ENCODE peak calls at places on chromosomes 6 and 20, in nine cellular contexts. G is fibroblast of lung; P is heart right ventricle; O is effector memory CD4-positive, alpha-beta T cell; C is CD8-positive, alpha-beta T cell; I is A549; B is brain microvascular endothelial cell; K is endothelial cell of umbilical vein; X is naive thymus-derived CD4-positive, alpha-beta T cell. M is an unnamed sample.

GRCh38 chr6:43916924-43917877 is 147.2 kb downstream of the VEGFA start:
- DNase-seq in G (no peak), P (no peak), O (no peak), C (no peak), I (no peak), B (no peak), K (no peak), X (no peak), M (no peak)

GRCh38 chr20:36666181-36666740 is 20.3 kb upstream of the SLA2 start:
- DNase-seq in G (peak), P (no peak), O (no peak), C (no peak), I (no peak), B (peak), K (peak), X (peak), M (peak)

GRCh38 chr6:162416845-162417537 is 310.6 kb downstream of the PRKN start:
- DNase-seq in G (no peak), P (no peak), O (no peak), C (no peak), I (no peak), B (no peak), K (no peak), X (no peak), M (no peak)

GRCh38 chr20:7703436-7703835 is 236.8 kb downstream of the HAO1 start:
- DNase-seq in G (no peak), P (no peak), O (no peak), C (no peak), I (no peak), B (no peak), K (no peak), X (no peak), M (no peak)

GRCh38 chr20:10109621-10110020 is 74.8 kb downstream of the ANKEF1 start:
- DNase-seq in G (no peak), P (no peak), O (no peak), C (no peak), I (no peak), B (no peak), K (no peak), X (no peak), M (no peak)

GRCh38 chr20:47792021-47792618 is 6.8 kb upstream of the SULF2 start:
- DNase-seq in G (peak), P (peak), O (no peak), C (no peak), I (no peak), B (peak), K (peak), X (no peak), M (no peak)

GRCh38 chr20:7151666-7152065 is 384.2 kb downstream of the BMP2 start:
- DNase-seq in G (peak), P (no peak), O (no peak), C (no peak), I (no peak), B (peak), K (no peak), X (no peak), M (no peak)

GRCh38 chr6:97187951-97188350 is 95.1 kb downstream of the MMS22L start:
- DNase-seq in G (peak), P (no peak), O (no peak), C (no peak), I (no peak), B (no peak), K (no peak), X (no peak), M (no peak)

GRCh38 chr6:70973591-70973990 is 16.7 kb upstream of the B3GAT2 start:
- DNase-seq in G (peak), P (no peak), O (no peak), C (no peak), I (no peak), B (no peak), K (no peak), X (no peak), M (no peak)

GRCh38 chr6:4185419-4185818 is 50.0 kb upstream of the ECI2 start:
- DNase-seq in G (no peak), P (no peak), O (no peak), C (no peak), I (no peak), B (no peak), K (no peak), X (no peak), M (no peak)

GRCh38 chr6:155426408-155426945 is 29.2 kb downstream of the NOX3 start:
- DNase-seq in G (no peak), P (no peak), O (no peak), C (no peak), I (no peak), B (no peak), K (no peak), X (no peak), M (no peak)

GRCh38 chr6:82711992-82712788 is 348.6 kb downstream of the TPBG start:
- DNase-seq in G (peak), P (no peak), O (no peak), C (no peak), I (no peak), B (no peak), K (no peak), X (no peak), M (no peak)

GRCh38 chr6:111972714-111973678 is 80.9 kb upstream of the CCN6 start:
- DNase-seq in G (peak), P (no peak), O (peak), C (peak), I (peak), B (peak), K (peak), X (peak), M (peak)

GRCh38 chr6:134758616-134759015 is 191.3 kb downstream of the ALDH8A1 start:
- DNase-seq in G (no peak), P (no peak), O (no peak), C (no peak), I (no peak), B (no peak), K (no peak), X (no peak), M (no peak)

GRCh38 chr6:97815413-97815812 is 532.4 kb upstream of the MMS22L start:
- DNase-seq in G (no peak), P (no peak), O (no peak), C (no peak), I (no peak), B (no peak), K (no peak), X (no peak), M (no peak)

GRCh38 chr6:108030223-108030622 is 44.3 kb downstream of the OSTM1 start:
- DNase-seq in G (no peak), P (no peak), O (no peak), C (no peak), I (no peak), B (no peak), K (no peak), X (no peak), M (no peak)

GRCh38 chr6:64736421-64736950 is 970.5 kb downstream of the EYS start:
- DNase-seq in G (no peak), P (no peak), O (no peak), C (no peak), I (no peak), B (no peak), K (no peak), X (no peak), M (no peak)

GRCh38 chr6:147774856-147775255 is 266.4 kb downstream of the SAMD5 start:
- DNase-seq in G (no peak), P (no peak), O (no peak), C (no peak), I (no peak), B (no peak), K (no peak), X (no peak), M (no peak)

GRCh38 chr6:46909371-46909770 is 12.4 kb downstream of the ADGRF5 start:
- DNase-seq in G (peak), P (no peak), O (no peak), C (no peak), I (no peak), B (no peak), K (peak), X (no peak), M (no peak)

GRCh38 chr20:31758521-31758920 is 19.4 kb downstream of the TPX2 start:
- DNase-seq in G (no peak), P (no peak), O (no peak), C (no peak), I (no peak), B (no peak), K (no peak), X (no peak), M (no peak)

GRCh38 chr6:161228911-161229591 is 44.8 kb downstream of the AGPAT4 start:
- DNase-seq in G (peak), P (no peak), O (no peak), C (no peak), I (no peak), B (peak), K (peak), X (no peak), M (no peak)

GRCh38 chr20:38165966-38166706 is 1.1 kb upstream of the TGM2 start:
- DNase-seq in G (peak), P (no peak), O (no peak), C (no peak), I (no peak), B (no peak), K (peak), X (no peak), M (no peak)

GRCh38 chr20:25090492-25091429 is 8.8 kb upstream of the VSX1 start:
- DNase-seq in G (no peak), P (no peak), O (peak), C (peak), I (no peak), B (no peak), K (no peak), X (peak), M (peak)

DNA sequence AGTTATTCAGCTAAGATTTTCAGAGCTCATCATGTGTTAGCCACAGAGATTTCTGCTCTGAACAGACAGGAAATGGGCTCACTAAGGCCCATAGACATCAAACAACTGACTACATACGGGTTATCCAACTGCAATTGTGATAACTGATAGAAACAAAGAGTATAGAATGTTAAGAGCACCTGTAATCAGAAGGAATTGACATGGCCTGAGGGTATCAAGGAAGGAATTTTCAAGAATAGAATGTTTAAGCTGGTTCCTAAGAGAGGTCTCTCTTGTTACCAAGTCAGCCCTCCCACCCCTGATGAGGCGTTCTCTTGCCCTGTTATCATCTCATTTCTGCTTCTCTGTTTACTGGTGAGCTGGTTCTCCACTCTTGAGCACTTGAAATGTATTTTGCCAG is at the start of gene MEI4:
- DNase-seq in G (no peak), P (no peak), O (no peak), C (no peak), I (no peak), B (no peak), K (no peak), X (no peak), M (no peak)
- H3K27ac ChIP-seq in G (no peak), P (no peak), O (no peak), C (no peak), I (no peak), B (no peak), K (no peak), X (no peak), M (no peak)

GRCh38 chr6:113017316-113017715 is 670.2 kb downstream of the RFPL4B start:
- DNase-seq in G (no peak), P (no peak), O (no peak), C (no peak), I (no peak), B (no peak), K (no peak), X (no peak), M (no peak)
- H3K27ac ChIP-seq in G (no peak), P (no peak), O (no peak), C (no peak), I (no peak), B (no peak), K (no peak), X (no peak), M (no peak)

GRCh38 chr6:124956018-124956417 is 6.2 kb upstream of the RNF217 start:
- DNase-seq in G (no peak), P (no peak), O (no peak), C (no peak), I (no peak), B (no peak), K (no peak), X (no peak), M (no peak)

GRCh38 chr6:124958759-124959354 is 3.4 kb upstream of the RNF217 start:
- DNase-seq in G (peak), P (no peak), O (no peak), C (no peak), I (no peak), B (no peak), K (peak), X (no peak), M (no peak)

GRCh38 chr6:124960757-124961467 is 1.3 kb upstream of the RNF217 start:
- DNase-seq in G (peak), P (no peak), O (no peak), C (no peak), I (no peak), B (no peak), K (peak), X (no peak), M (no peak)

GRCh38 chr6:124955108-124955851 is 7.0 kb upstream of the RNF217 start:
- DNase-seq in G (no peak), P (no peak), O (no peak), C (no peak), I (no peak), B (no peak), K (no peak), X (no peak), M (no peak)

GRCh38 chr6:124958149-124958548 is 4.1 kb upstream of the RNF217 start:
- DNase-seq in G (no peak), P (no peak), O (no peak), C (no peak), I (no peak), B (no peak), K (peak), X (no peak), M (no peak)
- H3K27ac ChIP-seq in G (no peak), P (no peak), O (no peak), C (no peak), I (no peak), B (no peak), K (no peak), X (no peak), M (no peak)

GRCh38 chr6:158852312-158853071 is 33.3 kb upstream of the EZR start:
- DNase-seq in G (peak), P (no peak), O (no peak), C (peak), I (no peak), B (no peak), K (no peak), X (no peak), M (no peak)
- H3K27ac ChIP-seq in G (no peak), P (no peak), O (peak), C (peak), I (peak), B (no peak), K (no peak), X (peak), M (peak)

DNA sequence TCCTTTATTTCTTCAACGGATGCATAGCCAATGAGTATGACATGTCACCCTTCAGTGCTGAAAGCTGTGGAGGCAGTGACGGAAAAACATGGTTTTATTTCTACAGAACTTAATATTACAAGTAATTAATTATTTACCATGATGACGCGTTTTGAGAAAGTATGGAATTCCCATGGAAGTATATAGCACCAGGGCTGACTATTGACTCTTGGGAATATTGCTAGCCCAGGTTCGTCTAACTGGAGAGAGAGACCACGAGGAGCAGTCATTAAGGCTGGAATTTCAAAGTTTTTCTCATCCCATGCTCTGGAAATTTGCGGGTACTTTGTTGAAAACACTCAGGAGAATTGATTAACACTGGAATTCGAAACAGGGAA is 155.2 kb upstream of the PRSS16 start:
- DNase-seq in G (no peak), P (no peak), O (no peak), C (no peak), I (no peak), B (no peak), K (no peak), X (no peak), M (no peak)
- H3K27ac ChIP-seq in G (no peak), P (no peak), O (no peak), C (no peak), I (peak), B (peak), K (no peak), X (no peak), M (no peak)

DNA sequence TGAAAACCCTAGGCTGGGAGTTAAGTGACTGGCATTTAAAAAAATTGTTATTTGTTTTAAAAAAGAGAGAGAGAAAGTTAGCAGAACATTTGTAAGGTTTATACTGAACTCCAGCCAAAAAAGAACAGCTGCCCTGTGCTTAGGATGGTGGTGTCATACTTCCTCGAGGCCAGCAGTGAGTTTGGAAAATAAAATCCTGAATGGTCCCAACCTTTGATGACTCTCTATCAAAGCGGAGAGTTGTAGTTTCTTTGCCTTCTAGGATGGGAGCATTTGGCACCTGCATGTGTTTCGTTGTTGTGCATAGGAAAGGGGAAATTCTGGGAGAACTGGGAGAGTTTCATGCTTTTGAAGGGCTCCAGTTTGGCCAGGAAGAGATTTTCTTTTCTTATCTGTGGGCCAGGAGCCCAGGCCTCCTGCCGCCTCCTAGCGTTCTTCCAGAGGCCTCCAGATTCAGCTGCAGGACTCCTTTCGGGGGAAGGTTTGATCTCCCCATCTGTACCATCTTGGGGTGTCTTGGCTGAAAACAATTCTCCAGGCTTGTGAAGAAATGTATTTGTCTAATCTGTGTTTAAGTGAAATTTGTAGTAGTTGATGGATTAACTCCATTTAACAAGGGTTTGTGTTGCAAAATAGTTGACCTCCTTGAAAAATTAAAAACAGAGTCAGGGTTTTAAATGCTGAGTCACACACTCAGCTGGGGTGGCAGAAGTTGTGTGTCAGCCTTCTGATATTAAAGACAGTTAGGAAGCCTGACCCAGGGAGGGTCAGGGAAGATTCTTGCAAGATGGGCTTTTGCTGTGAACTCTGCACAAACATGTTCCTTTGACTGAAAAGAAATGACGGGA is 63.4 kb downstream of the TXNDC5 start:
- DNase-seq in G (peak), P (no peak), O (no peak), C (no peak), I (no peak), B (peak), K (peak), X (no peak), M (no peak)
- H3K27ac ChIP-seq in G (no peak), P (no peak), O (no peak), C (no peak), I (no peak), B (no peak), K (peak), X (no peak), M (no peak)

DNA sequence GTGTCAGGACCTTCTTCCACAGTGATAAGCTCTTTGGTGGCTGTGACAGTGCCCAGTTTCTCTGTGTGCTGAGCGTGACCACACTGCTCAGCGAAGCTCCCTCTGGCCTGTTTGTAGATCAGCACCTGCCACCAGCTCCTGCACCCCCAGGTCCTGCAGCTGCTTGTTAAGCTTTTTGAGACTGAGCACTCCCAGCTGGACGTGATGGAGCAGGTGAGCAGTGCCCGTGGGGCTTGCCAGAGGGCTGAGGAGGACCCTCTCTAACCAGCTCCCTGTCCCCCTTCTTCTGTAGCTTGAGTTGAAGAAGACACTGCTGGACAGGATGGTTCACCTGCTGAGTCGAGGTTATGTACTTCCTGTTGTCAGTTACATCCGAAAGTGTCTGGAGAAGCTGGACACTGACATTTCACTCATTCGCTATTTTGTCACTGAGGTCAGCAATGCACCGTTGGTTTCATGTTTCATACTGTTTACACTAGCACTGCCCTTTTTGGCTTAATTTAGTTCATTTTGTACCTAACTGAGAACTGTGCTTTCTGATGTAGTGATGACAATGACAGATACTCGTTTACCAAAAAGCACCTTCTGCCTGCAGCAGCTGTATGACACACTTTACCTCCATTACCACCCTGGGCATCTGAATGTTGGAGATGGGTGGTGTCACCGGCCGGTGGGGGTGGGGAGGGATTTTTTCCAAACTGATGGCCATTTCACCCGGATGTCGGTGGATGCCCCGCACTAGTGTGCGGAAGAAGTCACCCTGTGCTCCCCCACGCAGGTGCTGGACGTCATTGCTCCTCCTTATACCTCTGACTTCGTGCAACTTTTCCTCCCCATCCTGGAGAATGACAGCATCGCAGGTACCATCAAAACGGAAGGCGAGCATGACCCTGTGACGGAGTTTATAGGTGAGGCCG is 12.5 kb downstream of the NELFCD start:
- DNase-seq in G (no peak), P (no peak), O (no peak), C (no peak), I (no peak), B (no peak), K (no peak), X (no peak), M (no peak)
- H3K27ac ChIP-seq in G (no peak), P (no peak), O (no peak), C (no peak), I (no peak), B (no peak), K (no peak), X (no peak), M (no peak)

DNA sequence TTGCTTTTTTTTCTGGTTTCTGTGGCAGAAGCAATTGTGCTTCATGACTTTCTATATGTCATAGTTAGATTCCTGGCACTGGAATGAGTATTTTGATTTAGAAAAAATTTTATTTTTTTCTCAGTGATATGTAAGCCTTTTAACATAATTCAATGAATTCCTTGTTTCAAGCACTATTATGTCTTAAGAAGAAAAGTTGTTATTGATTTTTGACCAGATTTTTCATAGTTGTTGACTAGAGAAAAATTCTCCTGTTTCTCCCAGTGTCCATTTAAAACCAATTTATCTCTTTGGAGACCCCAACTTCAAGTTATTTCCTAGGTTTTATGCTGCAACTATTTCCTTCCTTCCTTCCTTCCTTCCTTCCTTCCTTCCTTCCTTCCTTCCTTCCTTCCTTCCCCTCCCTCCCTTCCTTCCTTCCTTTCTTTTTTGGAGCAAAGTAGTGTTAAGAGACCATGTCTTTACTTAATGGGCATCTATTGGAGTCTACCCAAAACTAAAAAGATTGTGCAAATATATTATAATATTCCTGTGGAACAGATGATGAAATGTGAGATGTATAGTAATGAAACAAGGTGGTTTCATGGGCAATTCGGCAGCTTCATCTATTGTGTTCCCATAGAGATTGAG is 346.9 kb downstream of the RNF144B start:
- DNase-seq in G (no peak), P (no peak), O (no peak), C (no peak), I (no peak), B (no peak), K (no peak), X (no peak), M (no peak)
- H3K27ac ChIP-seq in G (no peak), P (no peak), O (no peak), C (no peak), I (no peak), B (no peak), K (no peak), X (no peak), M (no peak)

M was measured in CD4-positive, CD25-positive, alpha-beta regulatory T cell.